ENCODE peak calls at places on chromosomes 12 and 14, in seven cellular contexts. S is tibial artery, E is WERI-Rb-1, C is astrocyte, M is kidney, G is sigmoid colon, Q is transverse colon. W is an unnamed sample.

GRCh38 chr14:106606936-106607335 is 1080.6 kb downstream of the TMEM121 start:
- DNase-seq in S (no peak), E (no peak), C (no peak), M (no peak), G (no peak), Q (no peak), W (no peak)

GRCh38 chr12:88566430-88566829 is 13.8 kb downstream of the KITLG start:
- DNase-seq in S (no peak), E (no peak), C (peak; percentile 81), M (no peak), G (no peak), Q (peak; percentile 50), W (no peak)

GRCh38 chr14:74660167-74660566 is 48.1 kb upstream of the LTBP2 start:
- DNase-seq in S (no peak), E (no peak), C (no peak), M (no peak), G (no peak), Q (no peak), W (no peak)

GRCh38 chr14:91317381-91318313 is 73.1 kb upstream of the GPR68 start:
- DNase-seq in S (peak; percentile 42), E (no peak), C (no peak), M (peak; percentile 94), G (peak; percentile 72), Q (peak; percentile 87), W (peak; percentile 65)

GRCh38 chr14:100536721-100537700 is 50.2 kb downstream of the BEGAIN start:
- DNase-seq in S (peak; percentile 8), E (peak; percentile 3), C (no peak), M (peak; percentile 55), G (peak; percentile 37), Q (peak; percentile 6), W (no peak)

GRCh38 chr12:111367661-111368221 is 1.2 kb downstream of the PHETA1 start:
- DNase-seq in S (no peak), E (no peak), C (no peak), M (no peak), G (no peak), Q (peak; percentile 78), W (no peak)

GRCh38 chr12:80213246-80213645 is 113.9 kb downstream of the OTOGL start:
- DNase-seq in S (no peak), E (no peak), C (no peak), M (no peak), G (no peak), Q (no peak), W (no peak)

GRCh38 chr12:12890492-12890814 is 909 bp upstream of the GPRC5A start:
- DNase-seq in S (no peak), E (peak; percentile 67), C (no peak), M (no peak), G (no peak), Q (no peak), W (no peak)

GRCh38 chr12:106345739-106346138 is 11.8 kb upstream of the POLR3B start:
- DNase-seq in S (no peak), E (peak; percentile 69), C (peak; percentile 51), M (no peak), G (no peak), Q (no peak), W (no peak)

GRCh38 chr12:64240781-64241180 is 18.7 kb upstream of the KICS2 start:
- DNase-seq in S (no peak), E (no peak), C (no peak), M (no peak), G (no peak), Q (no peak), W (no peak)

GRCh38 chr12:64232201-64232600 is 10.1 kb upstream of the KICS2 start:
- DNase-seq in S (no peak), E (no peak), C (no peak), M (no peak), G (no peak), Q (no peak), W (no peak)

GRCh38 chr12:64237382-64237781 is 15.3 kb upstream of the KICS2 start:
- DNase-seq in S (no peak), E (no peak), C (no peak), M (no peak), G (no peak), Q (no peak), W (no peak)

DNA sequence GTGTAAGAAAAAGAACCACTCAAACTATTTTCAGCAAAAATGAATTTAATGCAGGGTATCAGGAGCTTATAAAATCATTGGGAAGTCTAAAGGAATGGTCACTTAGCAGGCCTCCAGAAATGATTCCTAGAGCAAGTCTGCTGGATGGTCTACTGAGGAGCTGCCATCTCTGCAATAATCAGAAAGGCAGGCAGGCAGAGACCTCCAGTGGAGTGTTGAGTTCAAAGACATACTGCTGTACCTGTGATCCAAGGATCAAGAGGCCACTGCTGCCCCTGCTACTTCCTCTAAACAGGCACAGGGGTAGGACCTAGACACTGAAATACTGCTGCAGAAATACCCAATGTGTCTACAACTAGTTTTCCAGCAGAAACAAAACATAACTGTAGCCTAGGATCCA is 14.5 kb upstream of the KICS2 start:
- DNase-seq in S (no peak), E (no peak), C (peak; percentile 11), M (no peak), G (no peak), Q (no peak), W (no peak)
- TF ChIP-seq CTCF in S (no peak), E (peak; percentile 27), C (no peak), M (no peak), G (no peak), Q (no peak), W (no peak)

GRCh38 chr12:132115500-132115899 is 28.6 kb downstream of the DDX51 start:
- DNase-seq in S (no peak), E (no peak), C (no peak), M (no peak), G (no peak), Q (no peak), W (no peak)
- H3K36me3 ChIP-seq in S (peaks cover 97% of the 10 kb centered on the region), E (peaks cover 25% of the 10 kb centered on the region), C (peaks cover 10% of the 10 kb centered on the region), M (peaks cover 25% of the 10 kb centered on the region), G (peaks cover 43% of the 10 kb centered on the region), Q (no peaks in the 10 kb centered on the region), W (peaks cover 24% of the 10 kb centered on the region)

GRCh38 chr12:123268850-123269249 is 2.8 kb downstream of the CDK2AP1 start:
- DNase-seq in S (no peak), E (no peak), C (no peak), M (peak; percentile 83), G (no peak), Q (no peak), W (no peak)

GRCh38 chr12:123267991-123268843 is 3.4 kb downstream of the CDK2AP1 start:
- DNase-seq in S (no peak), E (no peak), C (peak; percentile 15), M (peak; percentile 80), G (no peak), Q (peak; percentile 20), W (no peak)

GRCh38 chr12:123270380-123271181 is 1.1 kb downstream of the CDK2AP1 start:
- DNase-seq in S (no peak), E (no peak), C (peak; percentile 20), M (peak; percentile 82), G (peak; percentile 72), Q (peak; percentile 36), W (peak; percentile 46)

GRCh38 chr12:123269980-123270379 is 1.7 kb downstream of the CDK2AP1 start:
- DNase-seq in S (no peak), E (no peak), C (no peak), M (no peak), G (no peak), Q (no peak), W (no peak)

DNA sequence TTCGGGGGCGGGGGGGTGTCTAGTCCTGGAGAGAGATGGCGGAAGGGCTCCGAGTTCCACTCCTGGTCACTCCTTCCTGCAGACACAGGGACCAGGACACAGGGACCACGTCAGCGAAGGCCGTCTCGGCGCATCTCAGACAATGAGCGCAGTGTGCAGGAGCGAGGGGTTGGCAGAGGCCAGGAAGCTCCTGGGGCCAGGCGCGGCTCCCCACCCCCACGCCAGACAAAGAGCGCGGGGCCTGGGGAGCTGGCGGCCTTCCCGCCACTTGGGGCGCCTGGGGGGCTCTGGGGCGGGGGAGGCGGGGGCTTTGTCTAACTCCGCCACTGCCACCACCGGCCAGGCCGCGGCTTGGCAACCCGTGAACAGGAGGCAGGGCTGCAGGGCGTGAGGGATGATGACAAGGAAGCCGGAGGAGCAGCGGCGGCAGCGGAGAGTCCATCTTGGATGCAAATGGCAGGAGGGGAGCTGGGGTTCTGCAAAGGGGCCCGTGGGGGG is 2.2 kb downstream of the CDK2AP1 start:
- DNase-seq in S (peak; percentile 66), E (peak; percentile 90), C (peak; percentile 65), M (peak; percentile 92), G (peak; percentile 88), Q (peak; percentile 63), W (peak; percentile 65)
- TF ChIP-seq CTCF in S (no peak), E (no peak), C (no peak), M (no peak), G (no peak), Q (no peak), W (peak; percentile 21)

GRCh38 chr14:55949708-55950107 is 168.5 kb upstream of the PELI2 start:
- DNase-seq in S (no peak), E (no peak), C (no peak), M (no peak), G (no peak), Q (no peak), W (no peak)
- H3K36me3 ChIP-seq in S (no peaks in the 10 kb centered on the region), E (no peaks in the 10 kb centered on the region), C (no peaks in the 10 kb centered on the region), M (no peaks in the 10 kb centered on the region), G (no peaks in the 10 kb centered on the region), Q (no peaks in the 10 kb centered on the region), W (no peaks in the 10 kb centered on the region)